ENCODE peak calls at places on chromosomes 13 and 19, in nine cellular contexts. Q is suprapubic skin; S is ascending aorta; M is nephron progenitor cell; Y is fibroblast of pulmonary artery; P is fibroblast of the aortic adventitia; W is CD4-positive, alpha-beta T cell; N is left ventricle myocardium inferior; I is HFF-Myc. X is an unnamed sample.

GRCh38 chr13:77544365-77544764 is 8.9 kb downstream of the SCEL start:
- DNase-seq in Q (no peak), S (no peak), M (no peak), Y (peak), P (peak), W (no peak), N (peak), I (no peak), X (no peak)

GRCh38 chr13:51943721-51944120 is 67.5 kb downstream of the ATP7B start:
- DNase-seq in Q (peak), S (no peak), M (no peak), Y (no peak), P (no peak), W (no peak), N (no peak), I (no peak), X (no peak)

GRCh38 chr19:47506459-47506858 is 8.4 kb downstream of the NAPA start:
- DNase-seq in Q (no peak), S (no peak), M (no peak), Y (no peak), P (no peak), W (no peak), N (no peak), I (no peak), X (no peak)

GRCh38 chr13:24742294-24742693 is 21.7 kb upstream of the RNF17 start:
- DNase-seq in Q (no peak), S (no peak), M (peak), Y (peak), P (no peak), W (no peak), N (no peak), I (no peak), X (no peak)

GRCh38 chr13:99269627-99270252 is 11.6 kb upstream of the GPR18 start:
- DNase-seq in Q (no peak), S (no peak), M (no peak), Y (peak), P (peak), W (no peak), N (no peak), I (no peak), X (peak)

GRCh38 chr19:14090509-14091085 is at the start of gene SAMD1:
- DNase-seq in Q (peak), S (peak), M (peak), Y (peak), P (peak), W (peak), N (peak), I (no peak), X (peak)

GRCh38 chr19:46728693-46729339 is 11.9 kb upstream of the PRKD2 start:
- DNase-seq in Q (no peak), S (no peak), M (peak), Y (peak), P (peak), W (peak), N (peak), I (no peak), X (peak)

GRCh38 chr13:42968906-42969305 is 23.1 kb downstream of the EPSTI1 start:
- DNase-seq in Q (no peak), S (no peak), M (no peak), Y (no peak), P (no peak), W (no peak), N (no peak), I (no peak), X (no peak)

GRCh38 chr19:17079710-17080440 is 4.3 kb downstream of the MYO9B start:
- DNase-seq in Q (peak), S (peak), M (no peak), Y (peak), P (peak), W (peak), N (peak), I (peak), X (peak)

GRCh38 chr19:4555657-4556561 is 3.6 kb downstream of the SEMA6B start:
- DNase-seq in Q (no peak), S (no peak), M (peak), Y (no peak), P (no peak), W (no peak), N (no peak), I (no peak), X (no peak)

GRCh38 chr19:7926021-7926726 is at the start of gene CTXN1:
- DNase-seq in Q (no peak), S (peak), M (peak), Y (peak), P (peak), W (peak), N (peak), I (no peak), X (peak)

GRCh38 chr19:801030-801860 is 4.0 kb downstream of the PTBP1 start:
- DNase-seq in Q (no peak), S (peak), M (no peak), Y (peak), P (peak), W (no peak), N (peak), I (peak), X (no peak)

GRCh38 chr13:65091031-65091430 is 2139.1 kb downstream of the PCDH9 start:
- DNase-seq in Q (no peak), S (no peak), M (no peak), Y (no peak), P (no peak), W (no peak), N (no peak), I (no peak), X (no peak)

GRCh38 chr13:77521194-77521593 is 14.3 kb upstream of the SCEL start:
- DNase-seq in Q (no peak), S (no peak), M (no peak), Y (no peak), P (peak), W (no peak), N (no peak), I (no peak), X (no peak)

GRCh38 chr13:67859904-67860303 is 629.8 kb upstream of the PCDH9 start:
- DNase-seq in Q (no peak), S (no peak), M (no peak), Y (no peak), P (no peak), W (no peak), N (no peak), I (no peak), X (no peak)

GRCh38 chr13:48502601-48503319 is 30.1 kb downstream of the RCBTB2 start:
- DNase-seq in Q (no peak), S (no peak), M (no peak), Y (no peak), P (no peak), W (no peak), N (no peak), I (no peak), X (no peak)

GRCh38 chr13:87123987-87124784 is 547.0 kb upstream of the SLITRK5 start:
- DNase-seq in Q (no peak), S (no peak), M (peak), Y (peak), P (peak), W (no peak), N (peak), I (peak), X (no peak)

GRCh38 chr13:90068658-90069057 is 1278.8 kb upstream of the MIR17HG start:
- DNase-seq in Q (no peak), S (no peak), M (no peak), Y (no peak), P (no peak), W (no peak), N (no peak), I (no peak), X (no peak)

GRCh38 chr13:20191311-20191901 is 1.3 kb downstream of the GJB2 start:
- DNase-seq in Q (no peak), S (no peak), M (no peak), Y (no peak), P (no peak), W (no peak), N (no peak), I (no peak), X (no peak)

GRCh38 chr19:46574533-46574932 is 26.6 kb upstream of the CALM3 start:
- DNase-seq in Q (no peak), S (no peak), M (no peak), Y (no peak), P (peak), W (no peak), N (no peak), I (no peak), X (no peak)

GRCh38 chr19:38360839-38361631 is 13.3 kb upstream of the PSMD8 start:
- DNase-seq in Q (no peak), S (no peak), M (no peak), Y (no peak), P (no peak), W (no peak), N (no peak), I (no peak), X (no peak)

GRCh38 chr19:36488816-36489138 is 584 bp downstream of the ZNF566 start:
- DNase-seq in Q (no peak), S (no peak), M (no peak), Y (no peak), P (no peak), W (peak), N (no peak), I (peak), X (peak)

GRCh38 chr13:51811920-51812328 is 8.0 kb upstream of the DHRS12 start:
- DNase-seq in Q (no peak), S (peak), M (no peak), Y (no peak), P (no peak), W (no peak), N (no peak), I (no peak), X (no peak)

GRCh38 chr19:18543814-18544475 is 572 bp upstream of the FKBP8 start:
- DNase-seq in Q (no peak), S (peak), M (no peak), Y (peak), P (peak), W (peak), N (no peak), I (no peak), X (peak)

GRCh38 chr19:13025819-13026477 is 30.7 kb downstream of the NFIX start:
- DNase-seq in Q (no peak), S (no peak), M (no peak), Y (no peak), P (peak), W (no peak), N (no peak), I (no peak), X (no peak)

GRCh38 chr19:44867578-44867977 is 21.5 kb downstream of the NECTIN2 start:
- DNase-seq in Q (no peak), S (no peak), M (no peak), Y (no peak), P (no peak), W (no peak), N (no peak), I (no peak), X (no peak)

GRCh38 chr13:111965466-111966214 is 101.3 kb upstream of the SOX1 start:
- DNase-seq in Q (peak), S (no peak), M (no peak), Y (no peak), P (no peak), W (no peak), N (no peak), I (no peak), X (no peak)

GRCh38 chr19:27974082-27974513 is 1238.9 kb downstream of the UQCRFS1 start:
- DNase-seq in Q (no peak), S (no peak), M (peak), Y (peak), P (peak), W (no peak), N (no peak), I (no peak), X (peak)

DNA sequence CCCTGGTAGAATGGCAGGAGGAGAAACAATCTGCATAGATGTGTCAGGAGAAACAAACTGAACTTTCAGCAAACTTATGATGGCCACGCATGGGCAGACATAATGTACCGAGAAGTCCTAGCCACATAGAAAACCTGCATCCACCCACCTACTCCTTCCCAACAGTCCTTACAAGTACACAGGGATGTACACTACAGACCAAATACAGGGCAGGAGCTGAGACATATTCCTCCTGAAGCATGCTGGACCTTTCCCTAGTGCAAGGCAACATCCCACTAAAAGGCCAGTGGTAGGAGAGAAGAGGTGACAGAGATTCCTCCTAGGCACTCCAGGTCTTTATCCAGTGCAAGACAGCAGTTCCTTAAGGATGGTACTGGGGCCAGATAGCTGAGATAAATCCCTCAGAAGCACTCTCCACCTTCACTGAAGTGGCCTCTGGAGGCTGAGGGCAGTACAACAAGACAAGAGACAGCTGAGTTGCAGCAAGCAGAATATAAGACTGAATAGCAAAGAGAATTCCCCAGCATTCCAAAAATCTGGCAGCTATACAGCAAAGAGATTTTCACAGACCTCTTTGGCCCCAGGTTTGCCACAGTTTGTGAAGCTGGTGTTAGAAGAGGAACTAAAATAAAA is 18.3 kb downstream of the VWA8 start:
- DNase-seq in Q (no peak), S (no peak), M (peak), Y (peak), P (peak), W (no peak), N (no peak), I (no peak), X (no peak)
- TF ChIP-seq CTCF in Q (no peak), S (no peak), M (no peak), Y (peak), P (peak), W (no peak), N (peak), I (peak), X (no peak)

DNA sequence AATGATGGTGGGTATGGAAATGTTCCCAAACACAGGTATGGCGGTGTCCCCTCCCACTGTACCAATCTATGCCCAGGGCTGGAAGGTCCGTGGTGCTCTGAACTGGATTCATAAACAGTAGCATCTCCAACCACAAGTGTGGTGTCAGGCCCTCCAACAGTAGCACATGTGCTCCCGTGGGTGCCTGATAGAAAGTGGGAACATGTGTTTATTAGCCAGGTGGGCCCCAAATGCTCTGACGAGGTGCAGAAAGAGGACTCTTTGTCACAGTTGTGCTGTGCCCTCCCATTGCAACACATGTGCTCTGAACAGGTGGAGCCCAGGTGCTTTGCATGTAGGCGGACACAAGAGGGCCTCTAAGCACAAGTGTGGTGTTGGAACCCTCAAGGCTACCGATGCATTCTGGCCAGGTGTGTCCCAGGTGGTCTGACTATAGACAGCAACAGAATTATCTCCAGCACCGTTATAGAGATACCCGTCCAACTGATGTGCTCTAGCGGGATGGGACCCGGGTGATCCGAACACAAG is 75.4 kb upstream of the ZNF30 start:
- DNase-seq in Q (no peak), S (no peak), M (no peak), Y (no peak), P (no peak), W (no peak), N (no peak), I (no peak), X (no peak)
- TF ChIP-seq CTCF in Q (no peak), S (no peak), M (no peak), Y (no peak), P (no peak), W (no peak), N (no peak), I (no peak), X (no peak)

DNA sequence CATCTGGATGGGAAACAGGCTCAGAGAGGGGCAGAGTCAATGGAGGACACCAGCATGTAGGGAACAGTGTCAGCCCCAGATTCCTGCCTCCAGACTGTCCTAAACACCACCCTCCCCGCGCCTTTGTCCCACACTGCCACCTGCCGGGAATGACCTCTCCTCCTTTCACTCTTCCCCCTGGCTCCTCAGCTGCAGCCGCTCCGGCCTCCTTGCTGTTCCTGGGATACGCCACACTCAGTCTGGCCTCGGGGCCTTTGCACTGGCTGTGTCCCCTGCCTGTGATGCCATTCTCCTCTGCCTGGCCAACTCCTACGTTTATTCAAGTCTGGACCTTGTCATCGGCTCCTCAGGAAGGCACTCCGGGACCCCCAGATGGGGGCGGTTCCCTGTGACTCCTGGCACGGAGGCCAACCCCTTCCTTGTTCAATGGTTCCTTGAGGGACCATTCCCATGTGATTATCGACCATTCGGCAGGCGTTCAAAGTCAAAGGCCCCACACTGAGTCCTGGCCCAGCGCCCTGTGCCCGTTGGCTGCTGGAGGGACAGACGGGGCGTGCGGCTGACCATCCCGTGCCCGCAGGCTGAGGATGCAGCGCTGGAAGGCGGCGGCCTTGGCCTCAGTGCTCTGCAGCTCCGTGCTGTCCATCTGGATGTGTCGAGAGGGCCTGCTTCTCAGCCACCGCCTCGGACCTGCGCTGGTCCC is 15.8 kb downstream of the FUT6 start:
- DNase-seq in Q (no peak), S (no peak), M (no peak), Y (no peak), P (no peak), W (no peak), N (no peak), I (no peak), X (no peak)
- TF ChIP-seq CTCF in Q (no peak), S (no peak), M (no peak), Y (peak), P (peak), W (no peak), N (no peak), I (peak), X (no peak)

GRCh38 chr13:113452942-113453901 is at the start of gene ADPRHL1:
- DNase-seq in Q (no peak), S (peak), M (peak), Y (no peak), P (no peak), W (no peak), N (peak), I (no peak), X (no peak)
- TF ChIP-seq CTCF in Q (no peak), S (no peak), M (no peak), Y (no peak), P (no peak), W (no peak), N (no peak), I (no peak), X (no peak)

DNA sequence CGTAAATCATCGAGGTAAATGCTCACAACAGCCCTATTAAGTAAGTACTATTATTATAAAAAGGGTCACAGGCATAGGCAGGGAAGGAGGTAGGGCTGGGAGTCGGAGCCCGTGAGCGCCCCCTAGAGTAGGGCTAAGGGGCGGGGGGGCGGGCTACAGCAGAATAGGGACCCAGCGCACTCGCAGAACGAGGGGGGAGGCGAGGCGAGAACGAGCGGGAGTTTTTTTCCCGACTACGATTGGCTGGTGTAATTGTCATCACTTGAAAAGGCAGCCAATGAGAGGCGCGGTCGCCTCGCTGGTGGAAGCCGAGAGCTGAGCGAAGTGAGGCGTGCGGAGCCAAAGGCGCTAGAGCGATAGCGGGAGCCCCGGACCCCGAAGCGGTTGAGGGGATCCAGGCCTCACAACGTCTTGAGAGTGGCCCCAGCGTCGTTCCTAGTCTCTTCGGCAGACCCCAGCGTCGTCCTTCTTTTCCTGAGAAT is 24.2 kb downstream of the KEAP1 start:
- DNase-seq in Q (peak), S (peak), M (peak), Y (peak), P (peak), W (peak), N (peak), I (peak), X (peak)
- TF ChIP-seq CTCF in Q (peak), S (peak), M (peak), Y (peak), P (peak), W (peak), N (peak), I (peak), X (no peak)

GRCh38 chr19:42023943-42024260 is 29.9 kb upstream of the ATP1A3 start:
- DNase-seq in Q (no peak), S (no peak), M (no peak), Y (no peak), P (no peak), W (no peak), N (no peak), I (no peak), X (no peak)
- TF ChIP-seq CTCF in Q (no peak), S (no peak), M (no peak), Y (no peak), P (no peak), W (no peak), N (no peak), I (no peak), X (no peak)

GRCh38 chr13:27082325-27082724 is 89.3 kb downstream of the USP12 start:
- DNase-seq in Q (no peak), S (no peak), M (no peak), Y (no peak), P (peak), W (no peak), N (no peak), I (no peak), X (no peak)

GRCh38 chr13:27081893-27082292 is 89.7 kb downstream of the USP12 start:
- DNase-seq in Q (no peak), S (no peak), M (no peak), Y (no peak), P (no peak), W (no peak), N (no peak), I (no peak), X (no peak)

GRCh38 chr13:27079421-27079958 is 92.1 kb downstream of the USP12 start:
- DNase-seq in Q (no peak), S (no peak), M (no peak), Y (peak), P (peak), W (no peak), N (no peak), I (no peak), X (no peak)

GRCh38 chr13:27083183-27083582 is 88.4 kb downstream of the USP12 start:
- DNase-seq in Q (no peak), S (no peak), M (no peak), Y (no peak), P (no peak), W (no peak), N (no peak), I (no peak), X (no peak)

GRCh38 chr13:27080018-27080948 is 91.3 kb downstream of the USP12 start:
- DNase-seq in Q (no peak), S (no peak), M (no peak), Y (no peak), P (no peak), W (no peak), N (no peak), I (no peak), X (no peak)
- TF ChIP-seq CTCF in Q (no peak), S (no peak), M (no peak), Y (no peak), P (no peak), W (no peak), N (no peak), I (no peak), X (no peak)

X was measured in GM20000.